ENCODE peak calls at places on chromosomes 1 and 21, in ten cellular contexts. C is right atrium auricular region; J is CD8-positive, alpha-beta T cell; B is ovary; H is Peyer's patch; L is psoas muscle; E is thoracic aorta; T is A549; Y is breast epithelium; O is fibroblast of lung. D is an unnamed sample.

GRCh38 chr1:167643471-167643870 is 13.4 kb downstream of the RCSD1 start:
- DNase-seq in C (no peak), J (no peak), B (no peak), H (no peak), L (no peak), E (no peak), T (no peak), Y (no peak), O (no peak), D (no peak)

GRCh38 chr1:166182281-166182680 is 15.5 kb upstream of the FAM78B start:
- DNase-seq in C (no peak), J (no peak), B (no peak), H (no peak), L (no peak), E (no peak), T (no peak), Y (no peak), O (no peak), D (no peak)

GRCh38 chr1:166695115-166695514 is 144.2 kb upstream of the POGK start:
- DNase-seq in C (no peak), J (no peak), B (no peak), H (no peak), L (no peak), E (no peak), T (no peak), Y (no peak), O (no peak), D (no peak)

GRCh38 chr1:41356752-41357151 is 4.5 kb upstream of the FOXO6 start:
- DNase-seq in C (no peak), J (no peak), B (no peak), H (no peak), L (no peak), E (no peak), T (no peak), Y (no peak), O (no peak), D (no peak)

GRCh38 chr1:179529482-179529881 is 46.3 kb downstream of the NPHS2 start:
- DNase-seq in C (no peak), J (no peak), B (no peak), H (no peak), L (no peak), E (no peak), T (no peak), Y (no peak), O (no peak), D (no peak)

GRCh38 chr1:233269656-233270055 is 25.9 kb downstream of the PCNX2 start:
- DNase-seq in C (no peak), J (no peak), B (no peak), H (no peak), L (no peak), E (no peak), T (no peak), Y (no peak), O (peak; percentile 9), D (no peak)

GRCh38 chr1:29197590-29197924 is 15.9 kb upstream of the SRSF4 start:
- DNase-seq in C (no peak), J (peak; percentile 11), B (no peak), H (no peak), L (no peak), E (no peak), T (peak; percentile 21), Y (no peak), O (peak; percentile 53), D (peak; percentile 65)

GRCh38 chr1:32741417-32742131 is 39.0 kb upstream of the SYNC start:
- DNase-seq in C (no peak), J (no peak), B (peak; percentile 49), H (peak; percentile 81), L (no peak), E (no peak), T (peak; percentile 69), Y (no peak), O (no peak), D (no peak)

GRCh38 chr1:169517544-169518186 is 31.9 kb upstream of the SLC19A2 start:
- DNase-seq in C (no peak), J (no peak), B (no peak), H (no peak), L (no peak), E (no peak), T (no peak), Y (no peak), O (no peak), D (no peak)

GRCh38 chr21:44539031-44539430 is 964 bp downstream of the KRTAP10-1 start:
- DNase-seq in C (no peak), J (no peak), B (no peak), H (no peak), L (no peak), E (no peak), T (no peak), Y (no peak), O (no peak), D (no peak)

GRCh38 chr21:29481641-29482040 is 182.9 kb downstream of the BACH1 start:
- DNase-seq in C (no peak), J (no peak), B (no peak), H (no peak), L (no peak), E (no peak), T (no peak), Y (no peak), O (peak; percentile 84), D (no peak)

GRCh38 chr1:1217621-1218523 is 3.9 kb upstream of the TNFRSF4 start:
- DNase-seq in C (no peak), J (no peak), B (no peak), H (no peak), L (no peak), E (no peak), T (peak; percentile 15), Y (no peak), O (no peak), D (no peak)

GRCh38 chr1:50841791-50842387 is 118.2 kb downstream of the FAF1 start:
- DNase-seq in C (no peak), J (no peak), B (no peak), H (no peak), L (no peak), E (no peak), T (no peak), Y (no peak), O (peak; percentile 33), D (no peak)

GRCh38 chr1:22745675-22746585 is 35.3 kb downstream of the EPHB2 start:
- DNase-seq in C (no peak), J (no peak), B (no peak), H (peak; percentile 85), L (no peak), E (no peak), T (peak; percentile 66), Y (no peak), O (peak; percentile 60), D (peak; percentile 85)

GRCh38 chr1:8985915-8986813 is 40.1 kb downstream of the SLC2A7 start:
- DNase-seq in C (peak; percentile 84), J (no peak), B (no peak), H (peak; percentile 64), L (peak; percentile 90), E (peak; percentile 57), T (peak; percentile 67), Y (peak; percentile 92), O (peak; percentile 88), D (peak; percentile 86)
- H3K27ac ChIP-seq in C (peak overlapping the region; percentile 62), J (no peak overlapping the region), B (no peak overlapping the region), H (peak overlapping the region; percentile 0), L (peak overlapping the region; percentile 60), E (peak overlapping the region; percentile 64), T (peak overlapping the region; percentile 95), Y (peak overlapping the region; percentile 72), O (peak overlapping the region; percentile 22), D (no peak overlapping the region)

GRCh38 chr1:20329793-20330542 is 39.3 kb downstream of the VWA5B1 start:
- DNase-seq in C (no peak), J (no peak), B (no peak), H (no peak), L (no peak), E (no peak), T (no peak), Y (no peak), O (no peak), D (no peak)
- TF ChIP-seq CTCF in C (no peak), J (no peak), B (no peak), H (peak; percentile 5), L (no peak), E (no peak), T (peak; percentile 10), Y (no peak), O (peak; percentile 9), D (peak; percentile 20)

GRCh38 chr21:15065381-15066230 is 806 bp upstream of the NRIP1 start:
- DNase-seq in C (peak; percentile 91), J (peak; percentile 77), B (peak; percentile 83), H (peak; percentile 80), L (peak; percentile 85), E (peak; percentile 41), T (peak; percentile 37), Y (peak; percentile 63), O (peak; percentile 86), D (peak; percentile 84)
- H3K4me3 ChIP-seq in C (peak overlapping the region; percentile 68), J (peak overlapping the region; percentile 75), B (peak overlapping the region; percentile 84), H (peak overlapping the region; percentile 93), L (peak overlapping the region; percentile 83), E (peak overlapping the region; percentile 94), T (peak overlapping the region; percentile 86), Y (peak overlapping the region; percentile 82), O (peak overlapping the region; percentile 86), D (peak overlapping the region; percentile 65)

GRCh38 chr21:43306391-43306790 is 120.5 kb downstream of the SIK1 start:
- DNase-seq in C (no peak), J (no peak), B (peak; percentile 16), H (no peak), L (no peak), E (no peak), T (no peak), Y (no peak), O (no peak), D (no peak)

GRCh38 chr21:43305811-43306311 is 121.1 kb downstream of the SIK1 start:
- DNase-seq in C (no peak), J (no peak), B (peak; percentile 24), H (no peak), L (peak; percentile 48), E (no peak), T (no peak), Y (no peak), O (no peak), D (no peak)

GRCh38 chr21:43308101-43308500 is 118.8 kb downstream of the SIK1 start:
- DNase-seq in C (no peak), J (no peak), B (peak; percentile 30), H (no peak), L (no peak), E (no peak), T (no peak), Y (no peak), O (no peak), D (peak; percentile 14)

GRCh38 chr21:43307677-43308070 is 119.3 kb downstream of the SIK1 start:
- DNase-seq in C (no peak), J (no peak), B (peak; percentile 18), H (no peak), L (no peak), E (no peak), T (no peak), Y (no peak), O (no peak), D (peak; percentile 28)

DNA sequence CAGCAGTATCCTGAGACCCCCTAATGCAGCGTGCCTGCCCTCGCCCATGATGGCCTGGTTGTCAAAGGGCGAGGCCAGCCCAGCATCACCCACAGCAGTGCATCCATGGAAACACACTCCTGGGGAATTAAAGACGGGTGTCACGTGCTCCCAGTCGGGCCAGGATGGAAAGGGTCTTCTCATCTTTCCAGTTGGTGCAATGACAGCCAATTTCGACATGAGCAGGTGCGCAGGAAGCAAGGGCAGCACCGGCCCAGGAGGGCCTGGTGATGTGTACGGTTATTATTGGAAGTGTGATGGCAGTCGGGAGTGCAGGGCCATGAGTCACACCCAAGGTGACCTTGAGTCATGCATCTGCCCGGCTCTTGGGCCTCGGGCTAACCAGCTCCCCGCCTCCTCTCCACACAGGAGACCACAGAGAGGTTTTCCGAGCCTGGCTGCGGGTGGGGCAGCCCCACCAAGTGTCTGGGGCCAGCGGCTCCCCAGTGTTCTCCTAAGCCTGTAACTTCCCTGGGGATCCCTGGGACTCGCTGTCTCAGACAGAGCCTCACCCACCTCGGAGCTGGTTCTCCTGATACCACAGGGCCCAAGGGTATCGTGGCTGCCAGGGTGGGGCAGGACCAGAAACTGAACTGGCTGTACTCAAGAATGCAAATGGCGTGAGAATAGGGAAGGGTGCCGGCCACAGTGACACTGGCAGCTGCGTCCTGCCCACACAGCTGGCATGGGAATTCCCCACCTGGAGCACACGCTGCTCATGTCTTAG is 119.8 kb downstream of the SIK1 start:
- DNase-seq in C (no peak), J (no peak), B (peak; percentile 30), H (no peak), L (peak; percentile 61), E (no peak), T (peak; percentile 49), Y (peak; percentile 71), O (no peak), D (peak; percentile 10)
- H3K27ac ChIP-seq in C (no peak overlapping the region), J (no peak overlapping the region), B (peak overlapping the region; percentile 34), H (no peak overlapping the region), L (peak overlapping the region; percentile 88), E (no peak overlapping the region), T (peak overlapping the region; percentile 86), Y (peak overlapping the region; percentile 32), O (no peak overlapping the region), D (no peak overlapping the region)